ENCODE peak calls at places on chromosomes 13 and 19, in four cellular contexts. P, G, Z and F are unnamed samples.
A peak's percentile ranks its signal among the peaks of the same experiment; 100 is the strongest.

GRCh38 chr19:55341191-55342043 is 1.7 kb downstream of the KMT5C start:
- DNase-seq in P (peak; percentile 76), G (peak; percentile 87), Z (peak; percentile 60), F (peak; percentile 57)

GRCh38 chr19:49421039-49421877 is 2.0 kb downstream of the PTH2 start:
- DNase-seq in P (peak; percentile 62), G (peak; percentile 56), Z (peak; percentile 72), F (no peak)

GRCh38 chr13:94656766-94657165 is 55.1 kb downstream of the GPR180 start:
- DNase-seq in P (no peak), G (no peak), Z (no peak), F (peak; percentile 66)

GRCh38 chr13:33184131-33184485 is 101.4 kb downstream of the STARD13 start:
- DNase-seq in P (no peak), G (no peak), Z (no peak), F (no peak)

GRCh38 chr19:7917292-7918061 is 2.7 kb upstream of the SNAPC2 start:
- DNase-seq in P (no peak), G (no peak), Z (no peak), F (peak; percentile 60)

GRCh38 chr19:2755448-2755705 is 15.6 kb upstream of the SLC39A3 start:
- DNase-seq in P (no peak), G (no peak), Z (no peak), F (no peak)

GRCh38 chr19:17424743-17425365 is 5.0 kb downstream of the MVB12A start:
- DNase-seq in P (peak; percentile 34), G (peak; percentile 26), Z (no peak), F (no peak)

GRCh38 chr19:29583196-29584006 is 22.7 kb upstream of the POP4 start:
- DNase-seq in P (no peak), G (no peak), Z (no peak), F (no peak)

GRCh38 chr19:41691268-41691970 is 3.3 kb upstream of the CEACAM7 start:
- DNase-seq in P (no peak), G (peak; percentile 55), Z (no peak), F (no peak)

GRCh38 chr19:38264486-38265212 is at the start of gene SPINT2:
- DNase-seq in P (no peak), G (no peak), Z (peak; percentile 42), F (no peak)

GRCh38 chr13:80040219-80040976 is 300.5 kb downstream of the SPRY2 start:
- DNase-seq in P (no peak), G (peak; percentile 24), Z (no peak), F (no peak)

GRCh38 chr13:84894749-84895148 is 904.5 kb downstream of the SLITRK6 start:
- DNase-seq in P (no peak), G (no peak), Z (no peak), F (no peak)

GRCh38 chr19:56111601-56112312 is 9.3 kb downstream of the ZNF787 start:
- DNase-seq in P (peak; percentile 45), G (peak; percentile 81), Z (peak; percentile 62), F (peak; percentile 32)

GRCh38 chr13:113653264-113654174 is 4.5 kb downstream of the ATP4B start:
- DNase-seq in P (no peak), G (no peak), Z (no peak), F (no peak)

GRCh38 chr19:30755581-30755980 is 383.4 kb downstream of the ZNF536 start:
- DNase-seq in P (no peak), G (no peak), Z (peak; percentile 5), F (no peak)

GRCh38 chr13:22561581-22561980 is 619.2 kb upstream of the SGCG start:
- DNase-seq in P (no peak), G (no peak), Z (no peak), F (no peak)

GRCh38 chr19:51480590-51480989 is 2.3 kb downstream of the CEACAM18 start:
- DNase-seq in P (no peak), G (no peak), Z (no peak), F (no peak)

GRCh38 chr13:74866151-74866550 is 615.8 kb downstream of the TBC1D4 start:
- DNase-seq in P (no peak), G (no peak), Z (no peak), F (no peak)

GRCh38 chr13:33446821-33447481 is 161.4 kb upstream of the STARD13 start:
- DNase-seq in P (no peak), G (no peak), Z (peak; percentile 62), F (peak; percentile 33)

GRCh38 chr19:51417107-51417806 is at the start of gene SIGLEC10:
- DNase-seq in P (peak; percentile 40), G (no peak), Z (peak; percentile 56), F (no peak)

DNA sequence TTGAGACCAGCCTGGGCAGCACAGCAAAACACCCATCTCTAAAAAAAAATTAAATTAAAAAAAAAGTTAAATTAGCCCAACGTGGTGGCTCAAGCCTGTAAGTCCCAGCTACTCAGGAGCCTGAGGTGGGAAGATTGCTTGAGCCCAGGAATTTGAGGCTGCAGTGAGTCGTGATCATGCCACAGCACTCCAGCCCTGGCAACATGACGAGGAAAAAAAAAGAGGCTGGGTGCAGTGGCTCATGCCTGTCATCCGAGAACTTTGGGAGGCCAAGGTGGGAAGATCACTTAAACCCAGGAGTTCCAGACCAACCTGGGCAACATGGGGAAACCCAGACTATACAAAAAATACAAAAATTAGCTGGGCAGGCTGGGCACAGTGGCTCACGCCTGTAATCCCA is 2.2 kb upstream of the TMEM161A start:
- DNase-seq in P (no peak), G (no peak), Z (no peak), F (no peak)
- H3K27me3 ChIP-seq in P (no peaks in the 10 kb centered on the region), G (no peaks in the 10 kb centered on the region), Z (no peaks in the 10 kb centered on the region), F (no peaks in the 10 kb centered on the region)

GRCh38 chr13:30796833-30797601 is 61.7 kb downstream of the ALOX5AP start:
- DNase-seq in P (no peak), G (no peak), Z (no peak), F (no peak)

GRCh38 chr13:30800107-30800506 is 64.8 kb downstream of the ALOX5AP start:
- DNase-seq in P (no peak), G (no peak), Z (no peak), F (no peak)

GRCh38 chr13:30796132-30796832 is 60.9 kb downstream of the ALOX5AP start:
- DNase-seq in P (no peak), G (no peak), Z (no peak), F (peak; percentile 62)

GRCh38 chr13:30798776-30799625 is 63.7 kb downstream of the ALOX5AP start:
- DNase-seq in P (no peak), G (no peak), Z (no peak), F (no peak)

GRCh38 chr13:30797847-30798246 is 62.5 kb downstream of the ALOX5AP start:
- DNase-seq in P (no peak), G (no peak), Z (no peak), F (no peak)
- H3K27me3 ChIP-seq in P (no peaks in the 10 kb centered on the region), G (no peaks in the 10 kb centered on the region), Z (no peaks in the 10 kb centered on the region), F (no peaks in the 10 kb centered on the region)

GRCh38 chr19:18613589-18614234 is 1.0 kb downstream of the TMEM59L start:
- DNase-seq in P (no peak), G (no peak), Z (no peak), F (no peak)
- H3K27me3 ChIP-seq in P (peaks cover 28% of the 10 kb centered on the region), G (peaks cover 59% of the 10 kb centered on the region), Z (no peaks in the 10 kb centered on the region), F (peaks cover 76% of the 10 kb centered on the region)

GRCh38 chr19:5296021-5296420 is 44.6 kb downstream of the PTPRS start:
- DNase-seq in P (no peak), G (no peak), Z (no peak), F (no peak)
- H3K27me3 ChIP-seq in P (no peaks in the 10 kb centered on the region), G (peaks cover 13% of the 10 kb centered on the region), Z (no peaks in the 10 kb centered on the region), F (no peaks in the 10 kb centered on the region)

DNA sequence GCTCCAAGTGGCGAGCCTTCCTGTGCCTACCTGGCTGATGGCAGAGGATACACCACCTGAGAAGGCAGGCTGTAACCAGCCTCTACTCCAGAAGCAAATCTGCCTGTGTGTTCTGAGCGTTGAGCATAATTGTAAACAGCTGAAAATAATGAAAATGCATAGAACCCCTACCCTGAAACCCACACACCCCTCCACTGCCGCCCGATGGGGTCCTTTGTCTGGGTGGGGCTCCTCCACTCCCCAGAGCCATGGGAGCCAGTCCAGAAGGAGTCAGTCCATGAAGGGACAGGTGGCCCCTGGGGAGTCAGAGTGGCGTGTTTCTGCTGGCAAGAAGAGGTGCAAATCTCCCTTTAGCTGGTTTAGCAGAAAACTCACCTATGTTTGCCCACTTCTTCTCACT is 8.0 kb upstream of the SOX1 start:
- DNase-seq in P (no peak), G (no peak), Z (no peak), F (no peak)
- H3K27me3 ChIP-seq in P (peaks cover 47% of the 10 kb centered on the region), G (peaks cover 99% of the 10 kb centered on the region), Z (peaks cover 45% of the 10 kb centered on the region), F (peaks cover 67% of the 10 kb centered on the region)

GRCh38 chr13:51221674-51222509 is at the start of gene FAM124A:
- DNase-seq in P (peak; percentile 48), G (peak; percentile 38), Z (no peak), F (no peak)
- H3K27me3 ChIP-seq in P (peaks cover 1% of the 10 kb centered on the region), G (peaks cover 9% of the 10 kb centered on the region), Z (no peaks in the 10 kb centered on the region), F (peaks cover 59% of the 10 kb centered on the region)